ENCODE peak calls at places on chromosomes 13 and 19, in ten cellular contexts. V is ovary, K is A549, Q is breast epithelium, Z is sigmoid colon, T is HepG2, E is HCT116, B is tibial nerve, R is vagina, S is stomach. O is an unnamed sample. For H3K4me1, the result is how much of the 10 kb centered on the place peaks cover.

GRCh38 chr19:50432658-50433057 is at the start of gene MYBPC2:
- DNase-seq in K (no peak), T (no peak), R (no peak), Z (no peak), B (no peak), S (peak), E (no peak), V (no peak), Q (no peak), O (no peak)

GRCh38 chr19:53394974-53395839 is at the start of gene ZNF765:
- DNase-seq in V (peak), S (peak), Q (peak), E (peak), T (peak), K (peak), Z (peak), R (peak), B (peak), O (peak)

GRCh38 chr19:43662487-43662886 is 7.5 kb downstream of the PLAUR start:
- DNase-seq in Z (no peak), R (no peak), S (no peak), T (peak), V (no peak), Q (no peak), E (no peak), B (no peak), K (no peak), O (no peak)

GRCh38 chr19:49761625-49762311 is 1.3 kb downstream of the TSKS start:
- DNase-seq in E (no peak), T (peak), V (no peak), R (no peak), K (peak), Z (no peak), B (no peak), Q (no peak), S (no peak), O (peak)

GRCh38 chr13:45728759-45729158 is 26.6 kb downstream of the CBY2 start:
- DNase-seq in Z (no peak), T (peak), E (peak), Q (no peak), K (peak), R (no peak), V (no peak), B (no peak), S (no peak), O (no peak)

GRCh38 chr19:49987159-49987698 is 26.3 kb upstream of the SIGLEC11 start:
- DNase-seq in Z (peak), B (peak), S (peak), K (peak), R (no peak), E (peak), V (peak), Q (peak), T (peak), O (peak)

GRCh38 chr19:49216076-49216475 is 58.5 kb downstream of the TRPM4 start:
- DNase-seq in K (peak), R (no peak), S (no peak), E (no peak), Z (no peak), T (no peak), V (no peak), B (no peak), Q (no peak), O (no peak)

GRCh38 chr13:46359731-46360130 is 27.3 kb downstream of the RUBCNL start:
- DNase-seq in V (no peak), T (no peak), E (no peak), R (no peak), K (peak), B (no peak), Z (no peak), Q (no peak), S (no peak), O (no peak)

GRCh38 chr19:49676690-49677231 is 310 bp upstream of the PRMT1 start:
- DNase-seq in K (peak), V (peak), B (peak), S (peak), R (peak), Z (peak), Q (peak), T (peak), E (peak), O (peak)

GRCh38 chr19:6947745-6948144 is 60.4 kb downstream of the ADGRE1 start:
- DNase-seq in K (peak), R (no peak), E (peak), V (no peak), B (no peak), T (peak), Q (no peak), S (no peak), Z (no peak), O (no peak)

GRCh38 chr13:27004389-27004788 is 167.2 kb downstream of the USP12 start:
- DNase-seq in B (no peak), Q (no peak), K (no peak), V (no peak), S (no peak), T (no peak), R (no peak), E (no peak), Z (peak), O (no peak)

GRCh38 chr19:57075801-57076492 is 43.8 kb upstream of the USP29 start:
- DNase-seq in B (no peak), R (no peak), Q (no peak), E (no peak), V (no peak), Z (no peak), T (peak), K (no peak), S (no peak), O (no peak)

GRCh38 chr13:23613971-23614370 is 43.8 kb downstream of the TNFRSF19 start:
- DNase-seq in Q (no peak), B (no peak), E (no peak), Z (no peak), V (no peak), K (no peak), S (no peak), R (no peak), T (no peak), O (no peak)

GRCh38 chr19:2381151-2381822 is 21.2 kb downstream of the TMPRSS9 start:
- DNase-seq in K (no peak), S (no peak), B (no peak), E (no peak), Q (no peak), Z (no peak), R (no peak), T (no peak), V (no peak), O (no peak)

GRCh38 chr19:46990998-46991676 is 28.5 kb upstream of the NPAS1 start:
- DNase-seq in R (peak), K (peak), S (peak), V (peak), Q (peak), E (peak), Z (peak), T (peak), B (peak), O (peak)

GRCh38 chr19:31537136-31537535 is 187.9 kb upstream of the TSHZ3 start:
- DNase-seq in B (no peak), Q (no peak), S (no peak), E (no peak), Z (no peak), T (no peak), V (no peak), K (no peak), R (peak), O (no peak)

GRCh38 chr19:50870417-50871089 is 2.7 kb upstream of the KLK2 start:
- DNase-seq in Q (no peak), E (no peak), T (peak), B (no peak), K (peak), R (no peak), S (no peak), V (no peak), Z (peak), O (no peak)

GRCh38 chr19:57110592-57111328 is 9.0 kb upstream of the USP29 start:
- DNase-seq in V (no peak), Q (no peak), Z (peak), E (no peak), S (no peak), T (no peak), K (peak), B (no peak), R (no peak), O (no peak)

GRCh38 chr19:50803633-50804419 is 13.6 kb downstream of the ACP4 start:
- DNase-seq in E (no peak), R (no peak), B (no peak), K (no peak), T (no peak), S (no peak), V (no peak), Z (no peak), Q (peak), O (no peak)

GRCh38 chr19:34457446-34457845 is 24.1 kb upstream of the WTIP start:
- DNase-seq in T (no peak), R (no peak), B (no peak), K (no peak), Z (no peak), Q (no peak), S (no peak), V (no peak), E (no peak), O (no peak)

GRCh38 chr19:34459614-34460013 is 21.9 kb upstream of the WTIP start:
- DNase-seq in V (no peak), Q (no peak), S (peak), R (no peak), E (no peak), K (no peak), B (no peak), Z (no peak), T (no peak), O (no peak)

GRCh38 chr19:34461375-34462100 is 20.0 kb upstream of the WTIP start:
- DNase-seq in R (no peak), S (no peak), V (no peak), T (no peak), B (no peak), Z (no peak), E (no peak), Q (no peak), K (no peak), O (no peak)
- H3K4me1 ChIP-seq in R (under half), S (under half), V (under half), T (under half), B (under half), Z (under half), E (under half), Q (under half), K (under half), O (under half)

DNA sequence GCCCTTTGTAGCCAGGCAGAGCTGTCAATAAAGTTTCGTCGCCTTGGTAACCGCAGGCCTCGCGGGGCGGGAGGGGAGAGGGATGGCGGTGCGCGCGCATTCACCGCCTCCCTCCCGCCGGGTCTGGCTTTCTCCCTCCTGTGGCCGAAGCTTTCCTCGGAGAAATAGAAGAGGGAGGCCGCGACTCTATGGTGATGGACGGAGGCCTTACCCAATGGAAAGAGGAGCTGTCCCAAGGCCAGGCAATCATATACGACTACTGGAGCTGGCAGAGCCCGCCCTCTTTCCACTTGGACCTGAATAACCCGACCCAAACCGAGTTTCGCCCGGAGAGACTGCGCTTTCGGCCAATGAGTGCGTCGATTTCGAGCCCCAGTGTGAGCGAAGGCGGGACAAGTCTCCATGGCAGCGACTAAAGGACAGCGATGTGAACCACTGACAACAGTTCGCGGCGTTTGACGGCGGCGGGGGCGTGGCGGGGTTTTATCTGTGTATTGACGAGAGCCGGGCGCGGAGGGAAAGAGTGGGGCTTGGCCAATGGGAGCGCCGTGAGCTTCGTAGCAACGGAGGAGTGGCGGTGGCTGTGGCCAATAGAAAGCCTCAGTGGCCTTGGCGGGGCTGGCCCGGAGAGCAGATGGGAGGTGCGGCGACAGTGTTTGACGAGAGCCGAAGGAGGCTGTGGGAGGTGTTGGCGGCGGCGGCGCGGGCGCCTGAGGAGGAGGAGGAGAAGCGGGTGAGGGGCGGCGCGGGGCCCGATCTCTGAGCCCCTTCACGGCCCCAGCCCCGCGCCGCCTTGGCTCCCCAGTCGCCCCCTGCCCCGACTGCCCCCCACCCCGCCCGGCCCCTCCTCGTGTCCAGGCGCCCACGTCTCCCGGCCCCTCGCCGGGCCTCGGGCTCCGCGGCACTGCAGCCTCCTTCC is at the start of gene KMT5C:
- DNase-seq in S (peak), V (peak), B (peak), Q (peak), T (peak), Z (peak), E (peak), R (peak), K (peak), O (peak)
- TF ChIP-seq POLR2A in S (peak), V (peak), B (peak), Q (peak), T (peak), Z (peak), E (peak), R (peak), K (peak), O (peak)

GRCh38 chr13:51900471-51900870 is 38.7 kb downstream of the CCDC70 start:
- DNase-seq in B (no peak), S (no peak), Z (no peak), R (no peak), V (no peak), E (no peak), Q (no peak), K (no peak), T (no peak), O (no peak)
- TF ChIP-seq CTCF in B (no peak), S (no peak), Z (no peak), R (no peak), V (no peak), E (no peak), Q (no peak), K (no peak), T (no peak), O (no peak)

DNA sequence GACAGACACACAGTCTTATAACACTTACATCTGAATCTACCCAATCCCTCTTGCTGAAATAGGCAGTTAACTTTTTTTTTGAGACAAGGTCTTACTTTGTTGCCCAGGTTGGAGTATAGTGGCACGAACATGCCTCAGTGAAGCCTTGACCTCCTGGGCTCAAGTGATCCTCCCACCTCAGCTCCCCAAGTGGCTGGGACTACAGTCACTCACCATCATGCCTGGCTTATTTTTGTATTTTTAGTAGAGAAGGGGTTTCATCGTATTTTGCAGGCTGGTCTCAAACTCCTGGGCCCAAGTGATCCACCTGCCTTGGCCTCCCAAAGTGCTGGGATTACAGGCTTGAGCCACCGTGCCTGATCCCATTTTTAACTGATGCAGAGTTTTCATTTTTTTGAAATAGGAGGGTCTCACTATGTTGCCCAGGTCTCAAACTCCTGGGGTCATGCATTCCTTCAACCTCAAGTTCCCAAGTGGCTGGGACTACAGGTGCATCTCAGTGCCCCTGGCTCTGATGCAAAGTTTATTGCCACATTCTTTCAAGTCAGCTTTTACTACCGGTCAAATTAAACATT is 7.6 kb downstream of the ELF1 start:
- DNase-seq in S (no peak), Z (no peak), K (no peak), R (no peak), V (no peak), T (no peak), B (no peak), Q (no peak), E (no peak), O (no peak)
- H3K4me1 ChIP-seq in S (half or more), Z (under half), K (under half), R (half or more), V (under half), T (half or more), B (under half), Q (under half), E (under half), O (under half)

GRCh38 chr19:14375055-14375581 is 6.1 kb upstream of the ADGRE5 start:
- DNase-seq in V (no peak), K (no peak), Z (peak), E (no peak), T (no peak), B (no peak), Q (peak), S (peak), R (no peak), O (no peak)
- TF ChIP-seq POLR2A in V (no peak), K (no peak), Z (no peak), E (no peak), T (no peak), B (no peak), Q (no peak), S (no peak), R (no peak), O (no peak)

GRCh38 chr13:114015111-114015551 is 41.3 kb upstream of the C13orf46 start:
- DNase-seq in R (no peak), S (peak), T (no peak), Z (no peak), B (no peak), E (no peak), K (no peak), V (no peak), Q (no peak), O (no peak)
- TF ChIP-seq CTCF in R (no peak), S (no peak), T (no peak), Z (no peak), B (no peak), E (no peak), K (no peak), V (no peak), Q (no peak), O (no peak)